ENCODE peak calls at places on chromosomes 11 and 22, in nine cellular contexts. One of them, this sample, is unnamed.

GRCh38 chr22:33000342-33001280 is 57.6 kb downstream of the SYN3 start:
- DNase-seq in AG04450: no peak
- DNase-seq in GM13977: peak; percentile 44
- DNase-seq in kidney epithelial cell: no peak
- DNase-seq in spleen: no peak
- DNase-seq in astrocyte of the spinal cord: peak; percentile 37
- DNase-seq in IMR-90: peak; percentile 32
- DNase-seq in GM12878: no peak
- DNase-seq in WERI-Rb-1: peak; percentile 63
- DNase-seq in this sample: peak; percentile 37

GRCh38 chr22:42704896-42705295 is 15.8 kb downstream of the A4GALT start:
- DNase-seq in IMR-90: no peak
- DNase-seq in kidney epithelial cell: no peak
- DNase-seq in spleen: no peak
- DNase-seq in AG04450: no peak
- DNase-seq in GM12878: no peak
- DNase-seq in GM13977: no peak
- DNase-seq in WERI-Rb-1: no peak
- DNase-seq in astrocyte of the spinal cord: no peak
- DNase-seq in this sample: no peak

GRCh38 chr22:20242393-20243175 is 25.5 kb downstream of the RTN4R start:
- DNase-seq in astrocyte of the spinal cord: no peak
- DNase-seq in IMR-90: no peak
- DNase-seq in spleen: no peak
- DNase-seq in AG04450: no peak
- DNase-seq in GM12878: no peak
- DNase-seq in kidney epithelial cell: no peak
- DNase-seq in WERI-Rb-1: no peak
- DNase-seq in GM13977: no peak
- DNase-seq in this sample: no peak

GRCh38 chr22:49699476-49699875 is 128.2 kb downstream of the BRD1 start:
- DNase-seq in GM12878: no peak
- DNase-seq in AG04450: no peak
- DNase-seq in spleen: no peak
- DNase-seq in IMR-90: no peak
- DNase-seq in WERI-Rb-1: no peak
- DNase-seq in GM13977: no peak
- DNase-seq in kidney epithelial cell: no peak
- DNase-seq in astrocyte of the spinal cord: no peak
- DNase-seq in this sample: no peak

GRCh38 chr11:6703247-6704063 is 20.3 kb upstream of the MRPL17 start:
- DNase-seq in astrocyte of the spinal cord: peak; percentile 57
- DNase-seq in kidney epithelial cell: peak; percentile 38
- DNase-seq in GM12878: no peak
- DNase-seq in GM13977: no peak
- DNase-seq in IMR-90: peak; percentile 57
- DNase-seq in AG04450: no peak
- DNase-seq in spleen: no peak
- DNase-seq in WERI-Rb-1: peak; percentile 62
- DNase-seq in this sample: no peak

GRCh38 chr11:76455331-76455730 is 10.5 kb downstream of the EMSY start:
- DNase-seq in spleen: no peak
- DNase-seq in WERI-Rb-1: no peak
- DNase-seq in AG04450: no peak
- DNase-seq in kidney epithelial cell: no peak
- DNase-seq in IMR-90: peak; percentile 4
- DNase-seq in astrocyte of the spinal cord: peak; percentile 17
- DNase-seq in GM13977: no peak
- DNase-seq in GM12878: no peak
- DNase-seq in this sample: no peak

GRCh38 chr11:59787816-59788215 is 22.8 kb downstream of the MRPL16 start:
- DNase-seq in GM13977: no peak
- DNase-seq in astrocyte of the spinal cord: peak; percentile 48
- DNase-seq in AG04450: no peak
- DNase-seq in WERI-Rb-1: no peak
- DNase-seq in GM12878: no peak
- DNase-seq in kidney epithelial cell: no peak
- DNase-seq in IMR-90: peak; percentile 73
- DNase-seq in spleen: no peak
- DNase-seq in this sample: no peak

GRCh38 chr22:35315855-35316745 is 16.4 kb downstream of the TOM1 start:
- DNase-seq in WERI-Rb-1: no peak
- DNase-seq in GM12878: no peak
- DNase-seq in kidney epithelial cell: no peak
- DNase-seq in IMR-90: no peak
- DNase-seq in astrocyte of the spinal cord: no peak
- DNase-seq in GM13977: no peak
- DNase-seq in spleen: peak; percentile 64
- DNase-seq in AG04450: no peak
- DNase-seq in this sample: no peak

GRCh38 chr11:10993186-10993585 is 135.3 kb upstream of the ZBED5 start:
- DNase-seq in AG04450: no peak
- DNase-seq in kidney epithelial cell: no peak
- DNase-seq in IMR-90: peak; percentile 2
- DNase-seq in WERI-Rb-1: no peak
- DNase-seq in spleen: no peak
- DNase-seq in GM13977: no peak
- DNase-seq in astrocyte of the spinal cord: no peak
- DNase-seq in GM12878: no peak
- DNase-seq in this sample: no peak

GRCh38 chr22:28992565-28993326 is 68.9 kb downstream of the C22orf31 start:
- DNase-seq in kidney epithelial cell: no peak
- DNase-seq in spleen: no peak
- DNase-seq in GM12878: no peak
- DNase-seq in GM13977: no peak
- DNase-seq in WERI-Rb-1: no peak
- DNase-seq in IMR-90: no peak
- DNase-seq in astrocyte of the spinal cord: no peak
- DNase-seq in AG04450: no peak
- DNase-seq in this sample: no peak

GRCh38 chr11:88275636-88276035 is 61.9 kb downstream of the CTSC start:
- DNase-seq in spleen: no peak
- DNase-seq in IMR-90: no peak
- DNase-seq in GM12878: no peak
- DNase-seq in kidney epithelial cell: no peak
- DNase-seq in GM13977: no peak
- DNase-seq in AG04450: no peak
- DNase-seq in WERI-Rb-1: no peak
- DNase-seq in astrocyte of the spinal cord: no peak
- DNase-seq in this sample: no peak

GRCh38 chr22:22109693-22110466 is 127.3 kb upstream of the TOP3B start:
- DNase-seq in spleen: no peak
- DNase-seq in AG04450: no peak
- DNase-seq in kidney epithelial cell: no peak
- DNase-seq in GM13977: no peak
- DNase-seq in astrocyte of the spinal cord: no peak
- DNase-seq in GM12878: no peak
- DNase-seq in IMR-90: no peak
- DNase-seq in WERI-Rb-1: no peak
- DNase-seq in this sample: no peak

GRCh38 chr11:67372993-67373915 is at the start of gene CLCF1:
- DNase-seq in IMR-90: peak; percentile 81
- DNase-seq in GM13977: peak; percentile 85
- DNase-seq in astrocyte of the spinal cord: peak; percentile 91
- DNase-seq in AG04450: peak; percentile 63
- DNase-seq in spleen: peak; percentile 94
- DNase-seq in kidney epithelial cell: no peak
- DNase-seq in WERI-Rb-1: peak; percentile 68
- DNase-seq in GM12878: no peak
- DNase-seq in this sample: peak; percentile 88

GRCh38 chr11:67374571-67375276 is 1.3 kb upstream of the CLCF1 start:
- DNase-seq in WERI-Rb-1: no peak
- DNase-seq in spleen: peak; percentile 78
- DNase-seq in GM12878: no peak
- DNase-seq in kidney epithelial cell: no peak
- DNase-seq in astrocyte of the spinal cord: no peak
- DNase-seq in AG04450: no peak
- DNase-seq in GM13977: no peak
- DNase-seq in IMR-90: no peak
- DNase-seq in this sample: no peak

GRCh38 chr11:67375320-67376021 is 2.1 kb upstream of the CLCF1 start:
- DNase-seq in GM12878: no peak
- DNase-seq in AG04450: no peak
- DNase-seq in astrocyte of the spinal cord: no peak
- DNase-seq in kidney epithelial cell: no peak
- DNase-seq in GM13977: no peak
- DNase-seq in spleen: no peak
- DNase-seq in WERI-Rb-1: no peak
- DNase-seq in IMR-90: no peak
- DNase-seq in this sample: no peak

GRCh38 chr11:67372232-67372992 is 986 bp downstream of the CLCF1 start:
- DNase-seq in GM12878: no peak
- DNase-seq in spleen: peak; percentile 87
- DNase-seq in IMR-90: no peak
- DNase-seq in GM13977: no peak
- DNase-seq in kidney epithelial cell: no peak
- DNase-seq in WERI-Rb-1: peak; percentile 59
- DNase-seq in AG04450: no peak
- DNase-seq in astrocyte of the spinal cord: no peak
- DNase-seq in this sample: peak; percentile 53

DNA sequence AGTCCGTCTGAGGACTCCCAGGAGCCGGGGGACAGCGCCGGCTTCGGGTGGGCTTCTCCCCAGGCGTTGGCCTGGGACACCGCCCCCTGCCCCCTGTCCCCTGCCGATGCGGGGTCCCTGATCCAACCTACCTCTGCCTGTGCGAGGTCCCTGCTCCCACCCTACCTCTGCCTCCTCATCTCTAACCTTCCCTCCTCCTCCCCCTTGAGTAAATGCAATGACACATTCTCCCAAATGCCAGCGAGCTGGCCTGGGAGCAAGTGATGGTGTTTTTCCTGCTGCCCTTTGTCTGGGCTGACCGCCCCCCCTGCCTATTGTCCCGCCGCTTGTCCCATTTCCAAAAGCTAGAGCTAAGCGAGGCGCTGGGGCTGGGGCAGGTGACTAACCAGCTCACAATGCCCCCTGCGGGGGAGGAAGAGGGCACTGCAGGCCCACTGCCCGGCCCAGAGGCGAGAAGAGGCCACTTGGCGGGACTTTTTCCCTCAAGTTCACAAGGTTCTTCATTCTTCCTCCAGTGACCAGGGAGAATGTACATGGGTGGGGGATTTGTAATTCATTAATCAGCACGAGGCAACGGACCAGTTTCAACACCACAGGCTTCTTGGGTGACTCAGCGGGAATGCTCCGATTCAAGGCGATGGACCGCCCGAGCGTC is 645 bp upstream of the CLCF1 start:
- DNase-seq in IMR-90: peak; percentile 96
- DNase-seq in GM12878: no peak
- DNase-seq in spleen: peak; percentile 92
- DNase-seq in AG04450: peak; percentile 86
- DNase-seq in kidney epithelial cell: peak; percentile 99
- DNase-seq in WERI-Rb-1: peak; percentile 79
- DNase-seq in GM13977: no peak
- DNase-seq in astrocyte of the spinal cord: peak; percentile 96
- DNase-seq in this sample: peak; percentile 70
- TF ChIP-seq CTCF in IMR-90: peak; percentile 44
- TF ChIP-seq CTCF in GM12878: peak; percentile 56
- TF ChIP-seq CTCF in spleen: peak; percentile 69
- TF ChIP-seq CTCF in AG04450: peak; percentile 34
- TF ChIP-seq CTCF in kidney epithelial cell: peak; percentile 46
- TF ChIP-seq CTCF in WERI-Rb-1: peak; percentile 77
- TF ChIP-seq CTCF in GM13977: peak; percentile 44
- TF ChIP-seq CTCF in astrocyte of the spinal cord: peak; percentile 41
- TF ChIP-seq CTCF in this sample: peak; percentile 71

DNA sequence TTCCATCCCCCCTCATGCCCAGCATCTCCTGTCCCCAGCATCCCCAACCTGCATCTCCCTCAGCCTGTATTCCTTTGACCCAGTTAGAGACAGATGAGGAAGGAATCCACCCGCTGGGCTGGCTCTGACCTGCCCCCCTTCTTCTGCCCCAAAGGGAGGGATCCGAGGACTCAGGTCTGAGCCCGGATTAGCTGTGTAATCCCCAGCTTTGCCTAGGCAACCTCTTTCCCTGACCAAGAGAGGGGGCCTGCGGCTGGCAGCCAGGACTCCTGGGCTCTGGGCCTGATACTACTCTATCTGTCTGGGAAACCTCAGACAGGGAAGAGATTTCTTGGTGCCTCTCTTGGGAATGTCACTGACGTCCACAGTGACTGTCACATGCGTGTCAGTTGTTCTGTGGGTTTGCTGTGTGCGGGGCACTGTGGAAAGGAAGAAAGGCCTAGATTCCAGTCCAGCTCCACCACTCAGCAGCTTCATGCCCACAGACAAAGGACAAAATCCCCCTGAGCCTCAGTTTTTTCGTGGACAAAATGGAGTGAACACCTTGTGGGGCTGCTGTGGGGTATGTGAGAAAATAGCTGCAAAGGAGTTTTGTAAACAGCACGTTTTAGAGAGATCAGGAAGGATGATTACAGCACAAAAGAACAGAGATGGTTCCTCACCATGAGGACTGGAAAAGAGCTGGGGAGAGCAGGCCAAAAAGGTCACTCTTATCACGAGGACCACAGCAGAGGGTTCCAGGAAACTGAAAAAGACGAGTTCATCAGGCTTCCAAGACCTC is 1.3 kb upstream of the NDUFV1 start:
- DNase-seq in IMR-90: no peak
- DNase-seq in kidney epithelial cell: no peak
- DNase-seq in spleen: no peak
- DNase-seq in GM13977: no peak
- DNase-seq in AG04450: no peak
- DNase-seq in astrocyte of the spinal cord: no peak
- DNase-seq in GM12878: no peak
- DNase-seq in WERI-Rb-1: peak; percentile 97
- DNase-seq in this sample: no peak
- TF ChIP-seq CTCF in IMR-90: no peak
- TF ChIP-seq CTCF in kidney epithelial cell: no peak
- TF ChIP-seq CTCF in spleen: no peak
- TF ChIP-seq CTCF in GM13977: no peak
- TF ChIP-seq CTCF in AG04450: no peak
- TF ChIP-seq CTCF in astrocyte of the spinal cord: no peak
- TF ChIP-seq CTCF in GM12878: no peak
- TF ChIP-seq CTCF in WERI-Rb-1: peak; percentile 61
- TF ChIP-seq CTCF in this sample: no peak

GRCh38 chr22:37726240-37726887 is 29.5 kb downstream of the TRIOBP start:
- DNase-seq in spleen: no peak
- DNase-seq in GM12878: no peak
- DNase-seq in GM13977: peak; percentile 66
- DNase-seq in WERI-Rb-1: no peak
- DNase-seq in kidney epithelial cell: no peak
- DNase-seq in IMR-90: peak; percentile 55
- DNase-seq in astrocyte of the spinal cord: no peak
- DNase-seq in AG04450: no peak
- DNase-seq in this sample: no peak
- TF ChIP-seq CTCF in spleen: no peak
- TF ChIP-seq CTCF in GM12878: peak; percentile 43
- TF ChIP-seq CTCF in GM13977: peak; percentile 32
- TF ChIP-seq CTCF in WERI-Rb-1: peak; percentile 20
- TF ChIP-seq CTCF in kidney epithelial cell: peak; percentile 10
- TF ChIP-seq CTCF in IMR-90: peak; percentile 39
- TF ChIP-seq CTCF in astrocyte of the spinal cord: peak; percentile 41
- TF ChIP-seq CTCF in AG04450: peak; percentile 28
- TF ChIP-seq CTCF in this sample: no peak

DNA sequence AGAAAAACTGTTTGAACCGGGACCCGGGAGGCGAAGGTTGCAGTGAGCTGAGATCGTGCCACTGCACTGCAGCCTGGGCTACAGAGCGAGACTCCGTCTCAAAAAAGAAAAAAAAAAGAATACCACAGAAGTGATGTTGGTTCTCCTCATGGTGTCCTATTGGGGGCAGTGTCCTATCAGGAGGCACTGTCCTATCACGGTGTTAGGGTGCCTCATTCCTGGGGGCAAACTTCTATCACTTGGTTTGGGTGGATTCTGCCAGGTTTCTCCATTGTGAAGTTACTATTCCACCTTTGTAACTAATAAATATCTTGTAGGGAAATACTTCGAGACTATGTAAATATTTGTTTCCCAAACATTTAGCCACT is 19.6 kb downstream of the PRR14L start:
- DNase-seq in GM12878: no peak
- DNase-seq in GM13977: no peak
- DNase-seq in AG04450: no peak
- DNase-seq in astrocyte of the spinal cord: no peak
- DNase-seq in WERI-Rb-1: no peak
- DNase-seq in spleen: no peak
- DNase-seq in IMR-90: no peak
- DNase-seq in kidney epithelial cell: no peak
- DNase-seq in this sample: no peak
- TF ChIP-seq CTCF in GM12878: no peak
- TF ChIP-seq CTCF in GM13977: no peak
- TF ChIP-seq CTCF in AG04450: no peak
- TF ChIP-seq CTCF in astrocyte of the spinal cord: peak; percentile 16
- TF ChIP-seq CTCF in WERI-Rb-1: peak; percentile 37
- TF ChIP-seq CTCF in spleen: no peak
- TF ChIP-seq CTCF in IMR-90: no peak
- TF ChIP-seq CTCF in kidney epithelial cell: no peak
- TF ChIP-seq CTCF in this sample: no peak

This sample was measured in GM20000.